ENCODE peak calls at places on chromosomes 16 and 17, in five cellular contexts. R is astrocyte of the cerebellum, K is MG63, X is MCF 10A, S is AG08395. W is an unnamed sample.

GRCh38 chr17:52235416-52235960 is 77.0 kb upstream of the CA10 start:
- DNase-seq in K (peak; percentile 15), X (no peak), R (no peak), S (no peak), W (no peak)

GRCh38 chr16:13866073-13866472 is 53.9 kb upstream of the ERCC4 start:
- DNase-seq in R (peak; percentile 59), X (peak; percentile 78), K (peak; percentile 78), S (peak; percentile 82), W (no peak)

GRCh38 chr16:17368951-17369350 is 101.8 kb downstream of the XYLT1 start:
- DNase-seq in R (no peak), S (no peak), K (no peak), X (no peak), W (no peak)

GRCh38 chr17:57892820-57893595 is 43.2 kb upstream of the MRPS23 start:
- DNase-seq in R (peak; percentile 94), S (peak; percentile 97), X (peak; percentile 98), K (peak; percentile 99), W (peak; percentile 30)

GRCh38 chr17:784143-784542 is 2.0 kb downstream of the MRM3 start:
- DNase-seq in S (no peak), K (no peak), R (no peak), X (no peak), W (no peak)

GRCh38 chr17:38879878-38880727 is 10.2 kb downstream of the LASP1 start:
- DNase-seq in K (peak; percentile 93), S (peak; percentile 95), X (peak; percentile 75), R (peak; percentile 69), W (no peak)

GRCh38 chr17:58385359-58385899 is 31.9 kb downstream of the RNF43 start:
- DNase-seq in R (no peak), X (no peak), S (no peak), K (no peak), W (no peak)

GRCh38 chr17:65191805-65192740 is 54.9 kb downstream of the RGS9 start:
- DNase-seq in R (peak; percentile 18), K (peak; percentile 37), S (peak; percentile 53), X (peak; percentile 70), W (no peak)